ENCODE peak calls at places on chromosomes 7 and 10, in nine cellular contexts. One of them, this sample, is unnamed.

GRCh38 chr10:31315453-31315852 is 3.6 kb upstream of the ZEB1 start:
- DNase-seq in T-cell: no peak
- DNase-seq in PC-3: peak; percentile 77
- DNase-seq in left ventricle myocardium superior: no peak
- DNase-seq in NCI-H82: no peak
- DNase-seq in GM04504: peak; percentile 52
- DNase-seq in AG09319: no peak
- DNase-seq in A549: no peak
- DNase-seq in activated T-helper 9 cell treated with anti-CD3 and anti-CD28 coated beads, Interleukin-2, amount 50 U/mL, for 16 hours: no peak
- DNase-seq in this sample: peak; percentile 31

GRCh38 chr10:104262055-104262454 is 6.9 kb upstream of the GSTO2 start:
- DNase-seq in GM04504: no peak
- DNase-seq in activated T-helper 9 cell treated with anti-CD3 and anti-CD28 coated beads, Interleukin-2, amount 50 U/mL, for 16 hours: no peak
- DNase-seq in T-cell: no peak
- DNase-seq in left ventricle myocardium superior: no peak
- DNase-seq in A549: no peak
- DNase-seq in NCI-H82: no peak
- DNase-seq in PC-3: no peak
- DNase-seq in AG09319: no peak
- DNase-seq in this sample: no peak

GRCh38 chr7:44985900-44986217 is 7.0 kb upstream of the MYO1G start:
- DNase-seq in left ventricle myocardium superior: no peak
- DNase-seq in activated T-helper 9 cell treated with anti-CD3 and anti-CD28 coated beads, Interleukin-2, amount 50 U/mL, for 16 hours: no peak
- DNase-seq in T-cell: no peak
- DNase-seq in NCI-H82: no peak
- DNase-seq in PC-3: no peak
- DNase-seq in A549: no peak
- DNase-seq in AG09319: no peak
- DNase-seq in GM04504: no peak
- DNase-seq in this sample: no peak

GRCh38 chr7:128102490-128103291 is 71.5 kb upstream of the LRRC4 start:
- DNase-seq in T-cell: no peak
- DNase-seq in GM04504: no peak
- DNase-seq in NCI-H82: no peak
- DNase-seq in left ventricle myocardium superior: no peak
- DNase-seq in PC-3: no peak
- DNase-seq in activated T-helper 9 cell treated with anti-CD3 and anti-CD28 coated beads, Interleukin-2, amount 50 U/mL, for 16 hours: no peak
- DNase-seq in AG09319: no peak
- DNase-seq in A549: no peak
- DNase-seq in this sample: no peak

GRCh38 chr7:155670521-155670920 is 26.1 kb downstream of the RBM33 start:
- DNase-seq in PC-3: no peak
- DNase-seq in T-cell: no peak
- DNase-seq in left ventricle myocardium superior: no peak
- DNase-seq in GM04504: no peak
- DNase-seq in AG09319: no peak
- DNase-seq in NCI-H82: no peak
- DNase-seq in A549: no peak
- DNase-seq in activated T-helper 9 cell treated with anti-CD3 and anti-CD28 coated beads, Interleukin-2, amount 50 U/mL, for 16 hours: no peak
- DNase-seq in this sample: no peak

GRCh38 chr7:106848851-106849442 is 16.1 kb upstream of the PIK3CG start:
- DNase-seq in PC-3: peak; percentile 51
- DNase-seq in NCI-H82: no peak
- DNase-seq in GM04504: peak; percentile 84
- DNase-seq in A549: peak; percentile 21
- DNase-seq in T-cell: no peak
- DNase-seq in activated T-helper 9 cell treated with anti-CD3 and anti-CD28 coated beads, Interleukin-2, amount 50 U/mL, for 16 hours: no peak
- DNase-seq in left ventricle myocardium superior: no peak
- DNase-seq in AG09319: no peak
- DNase-seq in this sample: no peak

GRCh38 chr7:24732646-24733413 is 24.4 kb downstream of the GSDME start:
- DNase-seq in A549: peak; percentile 71
- DNase-seq in PC-3: peak; percentile 34
- DNase-seq in T-cell: no peak
- DNase-seq in AG09319: peak; percentile 31
- DNase-seq in NCI-H82: no peak
- DNase-seq in activated T-helper 9 cell treated with anti-CD3 and anti-CD28 coated beads, Interleukin-2, amount 50 U/mL, for 16 hours: no peak
- DNase-seq in GM04504: no peak
- DNase-seq in left ventricle myocardium superior: no peak
- DNase-seq in this sample: no peak

GRCh38 chr10:28768227-28768626 is 90.9 kb downstream of the BAMBI start:
- DNase-seq in activated T-helper 9 cell treated with anti-CD3 and anti-CD28 coated beads, Interleukin-2, amount 50 U/mL, for 16 hours: no peak
- DNase-seq in NCI-H82: no peak
- DNase-seq in PC-3: no peak
- DNase-seq in AG09319: no peak
- DNase-seq in A549: no peak
- DNase-seq in left ventricle myocardium superior: no peak
- DNase-seq in T-cell: no peak
- DNase-seq in GM04504: no peak
- DNase-seq in this sample: no peak

GRCh38 chr7:135210818-135211178 is 528 bp downstream of the WDR91 start:
- DNase-seq in left ventricle myocardium superior: no peak
- DNase-seq in T-cell: no peak
- DNase-seq in NCI-H82: no peak
- DNase-seq in PC-3: peak; percentile 19
- DNase-seq in AG09319: no peak
- DNase-seq in GM04504: no peak
- DNase-seq in activated T-helper 9 cell treated with anti-CD3 and anti-CD28 coated beads, Interleukin-2, amount 50 U/mL, for 16 hours: no peak
- DNase-seq in A549: no peak
- DNase-seq in this sample: no peak